ENCODE peak calls at places on chromosomes 6 and 20, in ten cellular contexts. One of them, this sample, is unnamed.

GRCh38 chr6:90103056-90103793 is 193.4 kb downstream of the BACH2 start:
- DNase-seq in neural crest cell: no peak
- DNase-seq in left ventricle myocardium superior: no peak
- DNase-seq in T-helper 2 cell: peak
- DNase-seq in sciatic nerve: no peak
- DNase-seq in Daoy: no peak
- DNase-seq in stimulated activated CD4-positive, alpha-beta T cell treated with anti-CD3 and anti-CD28 coated beads, TNF-alpha, amount 100 ng/mL, for 24 hours: no peak
- DNase-seq in epithelial cell of esophagus: peak
- DNase-seq in CD4-positive, CD25-positive, alpha-beta regulatory T cell: no peak
- DNase-seq in NT2/D1: no peak
- DNase-seq in this sample: no peak

GRCh38 chr6:78538002-78538401 is 329.3 kb upstream of the IRAK1BP1 start:
- DNase-seq in neural crest cell: no peak
- DNase-seq in left ventricle myocardium superior: no peak
- DNase-seq in T-helper 2 cell: no peak
- DNase-seq in sciatic nerve: no peak
- DNase-seq in Daoy: no peak
- DNase-seq in stimulated activated CD4-positive, alpha-beta T cell treated with anti-CD3 and anti-CD28 coated beads, TNF-alpha, amount 100 ng/mL, for 24 hours: no peak
- DNase-seq in epithelial cell of esophagus: peak
- DNase-seq in CD4-positive, CD25-positive, alpha-beta regulatory T cell: no peak
- DNase-seq in NT2/D1: no peak
- DNase-seq in this sample: no peak

GRCh38 chr6:107113460-107114212 is 1.7 kb downstream of the BEND3 start:
- DNase-seq in neural crest cell: no peak
- DNase-seq in left ventricle myocardium superior: no peak
- DNase-seq in T-helper 2 cell: no peak
- DNase-seq in sciatic nerve: peak
- DNase-seq in Daoy: no peak
- DNase-seq in stimulated activated CD4-positive, alpha-beta T cell treated with anti-CD3 and anti-CD28 coated beads, TNF-alpha, amount 100 ng/mL, for 24 hours: no peak
- DNase-seq in epithelial cell of esophagus: peak
- DNase-seq in CD4-positive, CD25-positive, alpha-beta regulatory T cell: no peak
- DNase-seq in NT2/D1: no peak
- DNase-seq in this sample: no peak

GRCh38 chr20:23139524-23139923 is 53.4 kb upstream of the CD93 start:
- DNase-seq in neural crest cell: no peak
- DNase-seq in left ventricle myocardium superior: no peak
- DNase-seq in T-helper 2 cell: peak
- DNase-seq in sciatic nerve: no peak
- DNase-seq in Daoy: no peak
- DNase-seq in stimulated activated CD4-positive, alpha-beta T cell treated with anti-CD3 and anti-CD28 coated beads, TNF-alpha, amount 100 ng/mL, for 24 hours: no peak
- DNase-seq in epithelial cell of esophagus: peak
- DNase-seq in CD4-positive, CD25-positive, alpha-beta regulatory T cell: no peak
- DNase-seq in NT2/D1: no peak
- DNase-seq in this sample: no peak

GRCh38 chr6:44145839-44146238 is 12.8 kb upstream of the CAPN11 start:
- DNase-seq in neural crest cell: no peak
- DNase-seq in left ventricle myocardium superior: no peak
- DNase-seq in T-helper 2 cell: no peak
- DNase-seq in sciatic nerve: no peak
- DNase-seq in Daoy: no peak
- DNase-seq in stimulated activated CD4-positive, alpha-beta T cell treated with anti-CD3 and anti-CD28 coated beads, TNF-alpha, amount 100 ng/mL, for 24 hours: no peak
- DNase-seq in epithelial cell of esophagus: no peak
- DNase-seq in CD4-positive, CD25-positive, alpha-beta regulatory T cell: no peak
- DNase-seq in NT2/D1: no peak
- DNase-seq in this sample: no peak

GRCh38 chr6:35967059-35967769 is 46.3 kb upstream of the SRPK1 start:
- DNase-seq in neural crest cell: no peak
- DNase-seq in left ventricle myocardium superior: no peak
- DNase-seq in T-helper 2 cell: no peak
- DNase-seq in sciatic nerve: no peak
- DNase-seq in Daoy: no peak
- DNase-seq in stimulated activated CD4-positive, alpha-beta T cell treated with anti-CD3 and anti-CD28 coated beads, TNF-alpha, amount 100 ng/mL, for 24 hours: no peak
- DNase-seq in epithelial cell of esophagus: no peak
- DNase-seq in CD4-positive, CD25-positive, alpha-beta regulatory T cell: no peak
- DNase-seq in NT2/D1: no peak
- DNase-seq in this sample: peak

GRCh38 chr6:111804627-111805235 is 68.5 kb downstream of the FYN start:
- DNase-seq in neural crest cell: no peak
- DNase-seq in left ventricle myocardium superior: no peak
- DNase-seq in T-helper 2 cell: peak
- DNase-seq in sciatic nerve: no peak
- DNase-seq in Daoy: peak
- DNase-seq in stimulated activated CD4-positive, alpha-beta T cell treated with anti-CD3 and anti-CD28 coated beads, TNF-alpha, amount 100 ng/mL, for 24 hours: no peak
- DNase-seq in epithelial cell of esophagus: no peak
- DNase-seq in CD4-positive, CD25-positive, alpha-beta regulatory T cell: peak
- DNase-seq in NT2/D1: no peak
- DNase-seq in this sample: no peak

GRCh38 chr6:134299236-134299635 is 18.7 kb downstream of the SGK1 start:
- DNase-seq in neural crest cell: no peak
- DNase-seq in left ventricle myocardium superior: no peak
- DNase-seq in T-helper 2 cell: no peak
- DNase-seq in sciatic nerve: no peak
- DNase-seq in Daoy: peak
- DNase-seq in stimulated activated CD4-positive, alpha-beta T cell treated with anti-CD3 and anti-CD28 coated beads, TNF-alpha, amount 100 ng/mL, for 24 hours: no peak
- DNase-seq in epithelial cell of esophagus: peak
- DNase-seq in CD4-positive, CD25-positive, alpha-beta regulatory T cell: no peak
- DNase-seq in NT2/D1: no peak
- DNase-seq in this sample: peak

GRCh38 chr6:106510090-106510970 is 119.0 kb downstream of the RTN4IP1 start:
- DNase-seq in neural crest cell: peak
- DNase-seq in left ventricle myocardium superior: peak
- DNase-seq in T-helper 2 cell: peak
- DNase-seq in sciatic nerve: peak
- DNase-seq in Daoy: peak
- DNase-seq in stimulated activated CD4-positive, alpha-beta T cell treated with anti-CD3 and anti-CD28 coated beads, TNF-alpha, amount 100 ng/mL, for 24 hours: peak
- DNase-seq in epithelial cell of esophagus: peak
- DNase-seq in CD4-positive, CD25-positive, alpha-beta regulatory T cell: peak
- DNase-seq in NT2/D1: no peak
- DNase-seq in this sample: peak

GRCh38 chr6:129491436-129491835 is 218.5 kb downstream of the ARHGAP18 start:
- DNase-seq in neural crest cell: no peak
- DNase-seq in left ventricle myocardium superior: no peak
- DNase-seq in T-helper 2 cell: peak
- DNase-seq in sciatic nerve: no peak
- DNase-seq in Daoy: peak
- DNase-seq in stimulated activated CD4-positive, alpha-beta T cell treated with anti-CD3 and anti-CD28 coated beads, TNF-alpha, amount 100 ng/mL, for 24 hours: no peak
- DNase-seq in epithelial cell of esophagus: no peak
- DNase-seq in CD4-positive, CD25-positive, alpha-beta regulatory T cell: no peak
- DNase-seq in NT2/D1: no peak
- DNase-seq in this sample: no peak

GRCh38 chr6:109579361-109579760 is 96.3 kb upstream of the ZBTB24 start:
- DNase-seq in neural crest cell: no peak
- DNase-seq in left ventricle myocardium superior: no peak
- DNase-seq in T-helper 2 cell: no peak
- DNase-seq in sciatic nerve: no peak
- DNase-seq in Daoy: no peak
- DNase-seq in stimulated activated CD4-positive, alpha-beta T cell treated with anti-CD3 and anti-CD28 coated beads, TNF-alpha, amount 100 ng/mL, for 24 hours: no peak
- DNase-seq in epithelial cell of esophagus: peak
- DNase-seq in CD4-positive, CD25-positive, alpha-beta regulatory T cell: no peak
- DNase-seq in NT2/D1: no peak
- DNase-seq in this sample: no peak

GRCh38 chr6:143575440-143575839 is 63.9 kb upstream of the FUCA2 start:
- DNase-seq in neural crest cell: peak
- DNase-seq in left ventricle myocardium superior: no peak
- DNase-seq in T-helper 2 cell: peak
- DNase-seq in sciatic nerve: no peak
- DNase-seq in Daoy: peak
- DNase-seq in stimulated activated CD4-positive, alpha-beta T cell treated with anti-CD3 and anti-CD28 coated beads, TNF-alpha, amount 100 ng/mL, for 24 hours: peak
- DNase-seq in epithelial cell of esophagus: peak
- DNase-seq in CD4-positive, CD25-positive, alpha-beta regulatory T cell: peak
- DNase-seq in NT2/D1: peak
- DNase-seq in this sample: peak

GRCh38 chr20:35171753-35172433 is at the start of gene PROCR:
- DNase-seq in neural crest cell: no peak
- DNase-seq in left ventricle myocardium superior: peak
- DNase-seq in T-helper 2 cell: peak
- DNase-seq in sciatic nerve: peak
- DNase-seq in Daoy: peak
- DNase-seq in stimulated activated CD4-positive, alpha-beta T cell treated with anti-CD3 and anti-CD28 coated beads, TNF-alpha, amount 100 ng/mL, for 24 hours: no peak
- DNase-seq in epithelial cell of esophagus: peak
- DNase-seq in CD4-positive, CD25-positive, alpha-beta regulatory T cell: no peak
- DNase-seq in NT2/D1: peak
- DNase-seq in this sample: peak

GRCh38 chr20:48571945-48572589 is 255.7 kb downstream of the PREX1 start:
- DNase-seq in neural crest cell: no peak
- DNase-seq in left ventricle myocardium superior: no peak
- DNase-seq in T-helper 2 cell: no peak
- DNase-seq in sciatic nerve: no peak
- DNase-seq in Daoy: no peak
- DNase-seq in stimulated activated CD4-positive, alpha-beta T cell treated with anti-CD3 and anti-CD28 coated beads, TNF-alpha, amount 100 ng/mL, for 24 hours: no peak
- DNase-seq in epithelial cell of esophagus: no peak
- DNase-seq in CD4-positive, CD25-positive, alpha-beta regulatory T cell: no peak
- DNase-seq in NT2/D1: no peak
- DNase-seq in this sample: no peak

GRCh38 chr20:3744806-3745685 is 12.6 kb downstream of the HSPA12B start:
- DNase-seq in neural crest cell: peak
- DNase-seq in left ventricle myocardium superior: peak
- DNase-seq in T-helper 2 cell: peak
- DNase-seq in sciatic nerve: peak
- DNase-seq in Daoy: peak
- DNase-seq in stimulated activated CD4-positive, alpha-beta T cell treated with anti-CD3 and anti-CD28 coated beads, TNF-alpha, amount 100 ng/mL, for 24 hours: peak
- DNase-seq in epithelial cell of esophagus: peak
- DNase-seq in CD4-positive, CD25-positive, alpha-beta regulatory T cell: peak
- DNase-seq in NT2/D1: peak
- DNase-seq in this sample: peak

GRCh38 chr20:44572551-44573500 is 9.6 kb upstream of the PKIG start:
- DNase-seq in neural crest cell: no peak
- DNase-seq in left ventricle myocardium superior: peak
- DNase-seq in T-helper 2 cell: no peak
- DNase-seq in sciatic nerve: no peak
- DNase-seq in Daoy: peak
- DNase-seq in stimulated activated CD4-positive, alpha-beta T cell treated with anti-CD3 and anti-CD28 coated beads, TNF-alpha, amount 100 ng/mL, for 24 hours: no peak
- DNase-seq in epithelial cell of esophagus: peak
- DNase-seq in CD4-positive, CD25-positive, alpha-beta regulatory T cell: no peak
- DNase-seq in NT2/D1: no peak
- DNase-seq in this sample: peak

GRCh38 chr20:62727584-62728027 is 19.0 kb downstream of the NTSR1 start:
- DNase-seq in neural crest cell: no peak
- DNase-seq in left ventricle myocardium superior: peak
- DNase-seq in T-helper 2 cell: no peak
- DNase-seq in sciatic nerve: no peak
- DNase-seq in Daoy: no peak
- DNase-seq in stimulated activated CD4-positive, alpha-beta T cell treated with anti-CD3 and anti-CD28 coated beads, TNF-alpha, amount 100 ng/mL, for 24 hours: no peak
- DNase-seq in epithelial cell of esophagus: no peak
- DNase-seq in CD4-positive, CD25-positive, alpha-beta regulatory T cell: no peak
- DNase-seq in NT2/D1: no peak
- DNase-seq in this sample: no peak

GRCh38 chr6:2630362-2630761 is 120.4 kb downstream of the MYLK4 start:
- DNase-seq in neural crest cell: no peak
- DNase-seq in left ventricle myocardium superior: no peak
- DNase-seq in T-helper 2 cell: no peak
- DNase-seq in sciatic nerve: no peak
- DNase-seq in Daoy: peak
- DNase-seq in stimulated activated CD4-positive, alpha-beta T cell treated with anti-CD3 and anti-CD28 coated beads, TNF-alpha, amount 100 ng/mL, for 24 hours: no peak
- DNase-seq in epithelial cell of esophagus: peak
- DNase-seq in CD4-positive, CD25-positive, alpha-beta regulatory T cell: no peak
- DNase-seq in NT2/D1: no peak
- DNase-seq in this sample: peak

GRCh38 chr6:19895866-19896579 is 58.9 kb downstream of the ID4 start:
- DNase-seq in neural crest cell: peak
- DNase-seq in left ventricle myocardium superior: no peak
- DNase-seq in T-helper 2 cell: no peak
- DNase-seq in sciatic nerve: no peak
- DNase-seq in Daoy: no peak
- DNase-seq in stimulated activated CD4-positive, alpha-beta T cell treated with anti-CD3 and anti-CD28 coated beads, TNF-alpha, amount 100 ng/mL, for 24 hours: no peak
- DNase-seq in epithelial cell of esophagus: peak
- DNase-seq in CD4-positive, CD25-positive, alpha-beta regulatory T cell: no peak
- DNase-seq in NT2/D1: no peak
- DNase-seq in this sample: no peak

GRCh38 chr6:83352413-83352812 is 78.4 kb downstream of the ME1 start:
- DNase-seq in neural crest cell: no peak
- DNase-seq in left ventricle myocardium superior: no peak
- DNase-seq in T-helper 2 cell: no peak
- DNase-seq in sciatic nerve: no peak
- DNase-seq in Daoy: no peak
- DNase-seq in stimulated activated CD4-positive, alpha-beta T cell treated with anti-CD3 and anti-CD28 coated beads, TNF-alpha, amount 100 ng/mL, for 24 hours: no peak
- DNase-seq in epithelial cell of esophagus: peak
- DNase-seq in CD4-positive, CD25-positive, alpha-beta regulatory T cell: no peak
- DNase-seq in NT2/D1: no peak
- DNase-seq in this sample: no peak

GRCh38 chr6:124943658-124944057 is 18.6 kb upstream of the RNF217 start:
- DNase-seq in neural crest cell: no peak
- DNase-seq in left ventricle myocardium superior: no peak
- DNase-seq in T-helper 2 cell: no peak
- DNase-seq in sciatic nerve: no peak
- DNase-seq in Daoy: no peak
- DNase-seq in stimulated activated CD4-positive, alpha-beta T cell treated with anti-CD3 and anti-CD28 coated beads, TNF-alpha, amount 100 ng/mL, for 24 hours: no peak
- DNase-seq in epithelial cell of esophagus: peak
- DNase-seq in CD4-positive, CD25-positive, alpha-beta regulatory T cell: no peak
- DNase-seq in NT2/D1: no peak
- DNase-seq in this sample: no peak

GRCh38 chr6:5112065-5112799 is 27.1 kb downstream of the PPP1R3G start:
- DNase-seq in neural crest cell: no peak
- DNase-seq in left ventricle myocardium superior: no peak
- DNase-seq in T-helper 2 cell: no peak
- DNase-seq in sciatic nerve: no peak
- DNase-seq in Daoy: peak
- DNase-seq in stimulated activated CD4-positive, alpha-beta T cell treated with anti-CD3 and anti-CD28 coated beads, TNF-alpha, amount 100 ng/mL, for 24 hours: no peak
- DNase-seq in epithelial cell of esophagus: peak
- DNase-seq in CD4-positive, CD25-positive, alpha-beta regulatory T cell: no peak
- DNase-seq in NT2/D1: no peak
- DNase-seq in this sample: no peak

GRCh38 chr6:39451831-39452230 is 129.3 kb upstream of the KCNK16 start:
- DNase-seq in neural crest cell: no peak
- DNase-seq in left ventricle myocardium superior: no peak
- DNase-seq in T-helper 2 cell: peak
- DNase-seq in sciatic nerve: no peak
- DNase-seq in Daoy: peak
- DNase-seq in stimulated activated CD4-positive, alpha-beta T cell treated with anti-CD3 and anti-CD28 coated beads, TNF-alpha, amount 100 ng/mL, for 24 hours: no peak
- DNase-seq in epithelial cell of esophagus: peak
- DNase-seq in CD4-positive, CD25-positive, alpha-beta regulatory T cell: no peak
- DNase-seq in NT2/D1: no peak
- DNase-seq in this sample: no peak

GRCh38 chr6:107840636-107841264 is 16.6 kb upstream of the SCML4 start:
- DNase-seq in neural crest cell: no peak
- DNase-seq in left ventricle myocardium superior: no peak
- DNase-seq in T-helper 2 cell: no peak
- DNase-seq in sciatic nerve: no peak
- DNase-seq in Daoy: no peak
- DNase-seq in stimulated activated CD4-positive, alpha-beta T cell treated with anti-CD3 and anti-CD28 coated beads, TNF-alpha, amount 100 ng/mL, for 24 hours: no peak
- DNase-seq in epithelial cell of esophagus: no peak
- DNase-seq in CD4-positive, CD25-positive, alpha-beta regulatory T cell: no peak
- DNase-seq in NT2/D1: no peak
- DNase-seq in this sample: no peak

GRCh38 chr6:16721977-16722376 is 39.3 kb downstream of the ATXN1 start:
- DNase-seq in neural crest cell: no peak
- DNase-seq in left ventricle myocardium superior: no peak
- DNase-seq in T-helper 2 cell: no peak
- DNase-seq in sciatic nerve: no peak
- DNase-seq in Daoy: peak
- DNase-seq in stimulated activated CD4-positive, alpha-beta T cell treated with anti-CD3 and anti-CD28 coated beads, TNF-alpha, amount 100 ng/mL, for 24 hours: no peak
- DNase-seq in epithelial cell of esophagus: peak
- DNase-seq in CD4-positive, CD25-positive, alpha-beta regulatory T cell: no peak
- DNase-seq in NT2/D1: no peak
- DNase-seq in this sample: no peak

GRCh38 chr20:52410182-52410647 is 218.6 kb upstream of the ZFP64 start:
- DNase-seq in neural crest cell: no peak
- DNase-seq in left ventricle myocardium superior: no peak
- DNase-seq in T-helper 2 cell: peak
- DNase-seq in sciatic nerve: no peak
- DNase-seq in Daoy: peak
- DNase-seq in stimulated activated CD4-positive, alpha-beta T cell treated with anti-CD3 and anti-CD28 coated beads, TNF-alpha, amount 100 ng/mL, for 24 hours: no peak
- DNase-seq in epithelial cell of esophagus: no peak
- DNase-seq in CD4-positive, CD25-positive, alpha-beta regulatory T cell: peak
- DNase-seq in NT2/D1: no peak
- DNase-seq in this sample: no peak